ENCODE peak calls at places on chromosomes 5 and 9, in four cellular contexts. F is SJSA1, Q is tibial artery, N is neuronal stem cell. T is an unnamed sample.

GRCh38 chr9:93060746-93061259 is 2.3 kb downstream of the SUSD3 start:
- DNase-seq in F (no peak), Q (no peak), N (no peak), T (no peak)

GRCh38 chr5:35029333-35029732 is 18.4 kb downstream of the AGXT2 start:
- DNase-seq in F (no peak), Q (no peak), N (no peak), T (no peak)

GRCh38 chr5:177369050-177369912 is 11.6 kb downstream of the RGS14 start:
- DNase-seq in F (peak), Q (no peak), N (no peak), T (no peak)

GRCh38 chr9:133677126-133678010 is 41.2 kb downstream of the DBH start:
- DNase-seq in F (no peak), Q (no peak), N (no peak), T (peak)

GRCh38 chr5:93589812-93590215 is 6.8 kb downstream of the NR2F1 start:
- DNase-seq in F (no peak), Q (no peak), N (no peak), T (no peak)

GRCh38 chr5:160960592-160960991 is 108.6 kb upstream of the ATP10B start:
- DNase-seq in F (no peak), Q (no peak), N (no peak), T (no peak)

GRCh38 chr5:36040651-36041536 is 25.8 kb downstream of the UGT3A2 start:
- DNase-seq in F (no peak), Q (no peak), N (no peak), T (no peak)

GRCh38 chr9:129558551-129559505 is 62.1 kb downstream of the C9orf50 start:
- DNase-seq in F (no peak), Q (no peak), N (no peak), T (no peak)

GRCh38 chr5:368162-369084 is 46.9 kb downstream of the AHRR start:
- DNase-seq in F (peak), Q (no peak), N (no peak), T (no peak)

GRCh38 chr9:122127396-122127798 is 32.2 kb downstream of the NDUFA8 start:
- DNase-seq in F (no peak), Q (no peak), N (no peak), T (no peak)

GRCh38 chr9:97811534-97812246 is 41.3 kb upstream of the FOXE1 start:
- DNase-seq in F (peak), Q (no peak), N (no peak), T (no peak)

GRCh38 chr9:89360465-89360864 is 42.2 kb downstream of the SECISBP2 start:
- DNase-seq in F (no peak), Q (no peak), N (no peak), T (peak)

GRCh38 chr9:128155736-128156500 is 4.1 kb upstream of the BBLN start:
- DNase-seq in F (no peak), Q (no peak), N (no peak), T (peak)

GRCh38 chr9:126986506-126986951 is 71.9 kb downstream of the RALGPS1 start:
- DNase-seq in F (no peak), Q (no peak), N (no peak), T (no peak)

GRCh38 chr5:170503970-170504525 is at the start of gene KCNIP1:
- DNase-seq in F (peak), Q (no peak), N (peak), T (no peak)

GRCh38 chr9:124880501-124880900 is 18.6 kb downstream of the ARPC5L start:
- DNase-seq in F (no peak), Q (no peak), N (no peak), T (no peak)

GRCh38 chr9:3511537-3511936 is 14.3 kb downstream of the RFX3 start:
- DNase-seq in F (peak), Q (no peak), N (no peak), T (no peak)

GRCh38 chr9:19554518-19554917 is 145.7 kb downstream of the ACER2 start:
- DNase-seq in F (no peak), Q (no peak), N (no peak), T (no peak)

GRCh38 chr5:140673187-140673976 is at the start of gene DND1:
- DNase-seq in F (no peak), Q (no peak), N (no peak), T (no peak)

GRCh38 chr9:125815568-125815967 is 68.4 kb downstream of the PBX3 start:
- DNase-seq in F (no peak), Q (no peak), N (no peak), T (no peak)

GRCh38 chr5:66860199-66860975 is 264.2 kb downstream of the MAST4 start:
- DNase-seq in F (peak), Q (no peak), N (no peak), T (no peak)

GRCh38 chr5:112084149-112084548 is 327.2 kb upstream of the NREP start:
- DNase-seq in F (no peak), Q (no peak), N (no peak), T (no peak)

GRCh38 chr9:136614967-136615623 is 47.6 kb upstream of the EGFL7 start:
- DNase-seq in F (no peak), Q (no peak), N (no peak), T (peak)

GRCh38 chr5:174698156-174698555 is 26.2 kb upstream of the MSX2 start:
- DNase-seq in F (no peak), Q (no peak), N (no peak), T (no peak)

GRCh38 chr5:56591081-56591480 is 224.3 kb upstream of the MAP3K1 start:
- DNase-seq in F (no peak), Q (no peak), N (no peak), T (no peak)

GRCh38 chr9:114039484-114039883 is 38.6 kb downstream of the AMBP start:
- DNase-seq in F (no peak), Q (no peak), N (no peak), T (no peak)

GRCh38 chr9:6086006-6086655 is 70.7 kb upstream of the RANBP6 start:
- DNase-seq in F (no peak), Q (no peak), N (no peak), T (no peak)

GRCh38 chr9:89178162-89179120 is at the start of gene SHC3:
- DNase-seq in F (peak), Q (no peak), N (peak), T (no peak)

GRCh38 chr5:71955718-71956117 is 151.6 kb upstream of the MAP1B start:
- DNase-seq in F (no peak), Q (no peak), N (no peak), T (no peak)

GRCh38 chr9:88303785-88304495 is 84.3 kb upstream of the SPIN1 start:
- DNase-seq in F (peak), Q (no peak), N (no peak), T (no peak)

GRCh38 chr9:97638666-97639065 is 5.0 kb downstream of the NCBP1 start:
- DNase-seq in F (no peak), Q (no peak), N (no peak), T (no peak)

GRCh38 chr5:147906326-147907095 is at the start of gene C5orf46:
- DNase-seq in F (peak), Q (no peak), N (no peak), T (no peak)

GRCh38 chr5:69270827-69271226 is 36.1 kb downstream of the CDK7 start:
- DNase-seq in F (no peak), Q (no peak), N (no peak), T (no peak)

GRCh38 chr9:107592439-107592838 is 102.9 kb upstream of the KLF4 start:
- DNase-seq in F (no peak), Q (no peak), N (no peak), T (no peak)

GRCh38 chr5:126479810-126480209 is 56.6 kb downstream of the GRAMD2B start:
- DNase-seq in F (no peak), Q (no peak), N (no peak), T (no peak)

GRCh38 chr5:9380108-9380507 is 165.8 kb downstream of the SEMA5A start:
- DNase-seq in F (no peak), Q (no peak), N (no peak), T (no peak)

DNA sequence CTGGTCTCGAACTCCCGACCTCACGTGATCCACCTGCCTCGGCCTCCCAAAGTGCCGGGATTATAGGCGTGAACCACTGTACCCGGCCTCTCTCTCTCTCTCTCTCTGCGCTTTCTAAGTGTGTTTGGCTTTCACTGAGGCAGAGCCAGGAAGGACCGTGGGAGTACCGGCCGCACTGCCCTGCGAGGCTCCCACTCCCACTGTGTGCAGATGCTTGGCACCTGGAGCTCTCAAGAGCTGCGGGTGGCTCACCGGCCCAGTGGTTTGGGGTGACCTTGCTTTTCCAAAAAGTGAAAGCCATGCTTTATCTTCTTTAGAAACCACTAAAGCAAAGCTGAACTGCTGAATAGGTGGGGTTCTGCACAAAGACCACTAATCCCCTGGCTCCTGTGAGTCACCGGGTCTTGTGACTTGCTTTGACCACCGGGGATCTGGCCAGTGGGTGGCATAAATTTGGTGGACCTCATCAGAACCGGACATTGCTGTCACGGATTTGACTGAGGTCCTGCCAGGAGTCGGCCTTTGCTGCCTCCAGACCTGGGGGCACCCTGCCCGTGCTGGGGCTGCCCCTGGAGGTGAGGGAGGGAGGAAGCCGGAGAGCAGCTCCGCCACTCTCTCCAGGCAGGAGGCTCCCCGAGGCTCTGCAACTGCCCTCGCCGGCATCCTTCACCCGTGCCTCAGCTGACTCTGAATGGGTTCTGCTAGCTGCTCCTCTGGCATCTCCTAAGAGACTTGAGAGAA is 228.9 kb downstream of the FANCC start:
- DNase-seq in F (peak), Q (no peak), N (no peak), T (no peak)
- H3K27ac ChIP-seq in F (peak), Q (peak), N (no peak), T (peak)

DNA sequence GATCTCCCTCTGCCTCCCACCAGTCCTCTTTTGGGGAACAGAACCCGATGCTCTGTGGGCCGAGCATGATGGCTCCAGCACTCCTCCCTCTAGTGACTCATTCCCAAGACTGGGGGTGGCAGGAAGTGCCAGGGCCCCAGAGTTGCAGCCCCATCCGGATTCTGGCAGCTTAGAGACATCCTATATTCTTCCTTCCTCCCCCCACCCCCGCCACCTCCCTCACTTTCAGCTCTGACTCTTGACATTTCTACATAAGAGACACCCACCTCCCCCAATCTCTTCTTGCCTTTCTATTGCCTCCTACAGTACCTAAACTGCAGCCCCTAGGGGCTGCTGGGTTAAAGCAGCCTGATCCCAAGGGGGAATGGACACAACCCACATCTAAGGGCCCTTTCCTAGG is 47.1 kb upstream of the MATR3 start:
- DNase-seq in F (no peak), Q (no peak), N (no peak), T (no peak)
- H3K27ac ChIP-seq in F (no peak), Q (no peak), N (no peak), T (no peak)

GRCh38 chr5:172145870-172146747 is 41.9 kb downstream of the STK10 start:
- DNase-seq in F (no peak), Q (no peak), N (no peak), T (no peak)

GRCh38 chr5:172144931-172145869 is 42.8 kb downstream of the STK10 start:
- DNase-seq in F (no peak), Q (no peak), N (no peak), T (no peak)

GRCh38 chr5:172142709-172143215 is 45.3 kb downstream of the STK10 start:
- DNase-seq in F (peak), Q (no peak), N (no peak), T (no peak)

GRCh38 chr5:172143875-172144274 is 44.1 kb downstream of the STK10 start:
- DNase-seq in F (no peak), Q (no peak), N (no peak), T (no peak)

DNA sequence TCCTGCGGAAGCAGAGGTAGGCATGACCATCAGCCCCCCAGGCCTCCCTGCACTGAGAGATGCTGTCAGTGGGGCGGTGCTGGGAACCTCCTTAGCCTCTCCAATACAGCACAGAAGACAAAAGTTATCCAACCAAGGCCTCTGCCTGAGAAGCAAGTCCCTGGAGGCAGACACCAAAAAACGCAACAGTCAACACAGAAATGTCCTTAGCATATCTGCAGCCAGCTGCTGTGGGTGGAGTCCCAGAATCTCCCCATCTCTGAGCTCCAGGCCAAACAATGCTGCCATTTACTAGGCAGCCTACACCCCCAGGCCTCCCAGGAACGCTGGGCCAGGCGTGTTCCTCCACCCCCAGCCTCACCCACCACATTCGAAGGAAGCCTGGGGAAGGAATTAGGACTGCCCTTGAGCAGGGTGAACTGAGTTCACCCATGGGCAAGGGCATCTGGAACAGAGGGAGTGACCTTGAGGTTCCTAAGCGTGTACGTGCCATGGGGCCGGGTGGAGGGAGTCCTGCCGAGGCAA is 43.7 kb downstream of the STK10 start:
- DNase-seq in F (peak), Q (no peak), N (no peak), T (no peak)
- H3K27ac ChIP-seq in F (peak), Q (no peak), N (no peak), T (peak)

DNA sequence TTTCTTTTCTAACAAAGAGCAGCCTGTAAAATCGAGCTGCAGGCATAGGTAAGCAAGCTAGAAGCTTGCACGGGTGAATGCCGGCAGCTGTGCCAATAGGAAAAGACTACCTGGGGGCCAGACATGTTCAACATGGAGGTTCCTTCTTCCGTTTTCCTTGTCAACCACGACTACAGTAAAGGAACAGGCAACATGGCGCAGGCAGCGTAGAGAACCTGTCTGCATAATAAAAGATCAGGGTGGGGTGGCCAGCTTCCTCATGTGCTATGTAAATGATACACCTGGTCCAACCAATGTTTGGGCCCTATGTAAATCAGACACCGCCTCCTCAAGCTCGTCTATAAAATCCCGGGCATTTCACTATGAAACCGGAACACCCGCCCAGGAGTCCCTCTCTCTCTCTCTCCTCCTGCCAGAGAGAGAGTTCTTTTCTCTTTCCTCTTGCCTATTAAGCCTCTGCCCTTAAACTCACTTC is 103.8 kb upstream of the LIFR start:
- DNase-seq in F (no peak), Q (no peak), N (peak), T (no peak)
- H3K27ac ChIP-seq in F (no peak), Q (no peak), N (no peak), T (no peak)

GRCh38 chr5:38753776-38754175 is 92.0 kb upstream of the OSMR start:
- DNase-seq in F (no peak), Q (no peak), N (no peak), T (no peak)

GRCh38 chr5:38755171-38755570 is 90.6 kb upstream of the OSMR start:
- DNase-seq in F (peak), Q (no peak), N (no peak), T (no peak)

GRCh38 chr5:38756068-38756467 is 89.7 kb upstream of the OSMR start:
- DNase-seq in F (peak), Q (no peak), N (no peak), T (no peak)

GRCh38 chr5:38758774-38759423 is 86.9 kb upstream of the OSMR start:
- DNase-seq in F (peak), Q (no peak), N (no peak), T (no peak)

DNA sequence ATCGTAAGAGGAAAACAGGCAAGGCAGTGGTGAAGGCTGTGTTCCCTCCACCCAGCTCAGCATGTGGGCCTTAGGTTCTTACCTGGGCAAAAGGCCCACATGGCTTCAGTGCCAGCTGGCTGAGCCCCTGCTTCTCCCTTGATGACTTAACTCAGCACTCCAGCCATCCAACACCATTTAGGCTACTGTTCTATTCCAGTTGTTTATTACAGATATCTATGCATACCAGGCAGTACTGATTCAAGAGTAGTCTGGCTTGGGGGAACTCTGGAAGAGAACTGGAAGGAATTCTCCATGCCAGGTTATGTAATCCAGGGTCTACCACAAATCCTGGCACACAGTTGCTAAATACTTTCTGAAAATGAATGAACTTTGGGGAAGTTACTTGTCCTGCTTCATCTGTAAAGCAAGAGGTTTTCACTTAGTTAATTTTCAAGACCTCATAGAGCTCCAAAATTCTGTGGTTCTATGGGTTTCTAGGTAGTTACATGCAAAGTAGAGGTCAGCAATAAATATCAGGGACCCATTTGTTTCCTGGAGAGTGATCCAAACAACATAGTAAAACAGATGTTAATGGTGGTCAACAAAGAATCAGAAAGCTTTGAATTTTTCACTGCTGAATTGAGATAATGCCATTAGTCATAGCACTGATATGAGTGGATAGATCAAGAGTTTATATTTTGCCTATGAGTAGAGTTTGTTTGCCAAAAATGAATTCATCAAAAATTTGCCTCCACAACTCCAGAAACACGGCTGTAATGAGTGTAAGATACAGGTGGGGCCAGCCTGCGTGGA is 88.2 kb upstream of the OSMR start:
- DNase-seq in F (no peak), Q (no peak), N (no peak), T (no peak)
- H3K27ac ChIP-seq in F (no peak), Q (no peak), N (no peak), T (no peak)

GRCh38 chr9:69885931-69886330 is 65.3 kb downstream of the CFAP95 start:
- DNase-seq in F (no peak), Q (no peak), N (no peak), T (no peak)
- H3K27ac ChIP-seq in F (peak), Q (no peak), N (no peak), T (no peak)

GRCh38 chr5:157591766-157592165 is 16.2 kb upstream of the ADAM19 start:
- DNase-seq in F (no peak), Q (no peak), N (no peak), T (no peak)
- H3K27ac ChIP-seq in F (no peak), Q (no peak), N (no peak), T (no peak)

T was measured in Peyer's patch.